ENCODE peak calls at places on chromosomes 4 and X, in four cellular contexts. R is fibroblast of lung, S is mammary epithelial cell, D is IMR-90. V is an unnamed sample.

GRCh38 chrX:114071412-114071811 is 512.5 kb upstream of the HTR2C start:
- DNase-seq in R (no peak), S (no peak), D (no peak), V (no peak)

GRCh38 chrX:105315301-105315700 is 94.8 kb upstream of the TEX13A start:
- DNase-seq in R (no peak), S (peak; percentile 66), D (peak; percentile 10), V (no peak)

GRCh38 chr4:7139167-7139979 is 53.0 kb upstream of the SORCS2 start:
- DNase-seq in R (no peak), S (no peak), D (no peak), V (no peak)

GRCh38 chr4:67779631-67780030 is 25.4 kb upstream of the GNRHR start:
- DNase-seq in R (peak; percentile 58), S (peak; percentile 95), D (no peak), V (no peak)

GRCh38 chr4:48905363-48906015 is 1.1 kb downstream of the OCIAD2 start:
- DNase-seq in R (peak; percentile 77), S (peak; percentile 63), D (peak; percentile 61), V (no peak)

GRCh38 chr4:11189756-11190155 is 238.9 kb downstream of the HS3ST1 start:
- DNase-seq in R (no peak), S (no peak), D (no peak), V (no peak)

GRCh38 chr4:102474736-102475504 is 26.2 kb upstream of the NFKB1 start:
- DNase-seq in R (no peak), S (no peak), D (no peak), V (no peak)

GRCh38 chrX:54182194-54182863 is 725 bp downstream of the FAM120C start:
- DNase-seq in R (peak; percentile 38), S (no peak), D (no peak), V (peak; percentile 88)

GRCh38 chrX:18964026-18964425 is 19.9 kb downstream of the PHKA2 start:
- DNase-seq in R (no peak), S (peak; percentile 8), D (no peak), V (no peak)

GRCh38 chrX:150871341-150871811 is 27.1 kb downstream of the CD99L2 start:
- DNase-seq in R (no peak), S (no peak), D (no peak), V (no peak)

GRCh38 chrX:150870487-150871340 is 27.8 kb downstream of the CD99L2 start:
- DNase-seq in R (no peak), S (no peak), D (peak; percentile 38), V (no peak)

GRCh38 chrX:150872773-150873336 is 25.6 kb downstream of the CD99L2 start:
- DNase-seq in R (no peak), S (no peak), D (no peak), V (no peak)

GRCh38 chrX:150874448-150874847 is 24.0 kb downstream of the CD99L2 start:
- DNase-seq in R (no peak), S (no peak), D (no peak), V (no peak)

DNA sequence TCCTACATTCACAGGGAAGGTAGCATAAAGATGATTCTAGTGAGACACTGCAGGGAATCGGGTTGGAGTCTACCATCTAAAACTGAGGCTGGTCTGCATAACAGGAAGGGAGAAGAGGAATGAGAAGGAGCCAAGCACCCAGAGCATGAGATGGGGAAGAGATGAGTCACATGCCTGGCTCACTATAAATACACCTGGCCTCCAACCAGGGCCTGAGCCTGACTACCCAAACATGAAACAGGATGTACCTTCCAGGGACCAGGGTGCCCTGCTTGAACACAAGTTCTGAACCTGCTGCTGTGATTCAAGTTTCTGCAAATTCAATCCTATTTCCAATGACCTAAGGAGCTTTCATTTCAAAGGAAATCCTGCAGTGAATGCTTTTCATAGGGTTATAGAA is 24.9 kb downstream of the CD99L2 start:
- DNase-seq in R (peak; percentile 56), S (peak; percentile 47), D (peak; percentile 44), V (no peak)
- H3K27ac ChIP-seq in R (no peak overlapping the region), S (no peak overlapping the region), D (no peak overlapping the region), V (no peak overlapping the region)

DNA sequence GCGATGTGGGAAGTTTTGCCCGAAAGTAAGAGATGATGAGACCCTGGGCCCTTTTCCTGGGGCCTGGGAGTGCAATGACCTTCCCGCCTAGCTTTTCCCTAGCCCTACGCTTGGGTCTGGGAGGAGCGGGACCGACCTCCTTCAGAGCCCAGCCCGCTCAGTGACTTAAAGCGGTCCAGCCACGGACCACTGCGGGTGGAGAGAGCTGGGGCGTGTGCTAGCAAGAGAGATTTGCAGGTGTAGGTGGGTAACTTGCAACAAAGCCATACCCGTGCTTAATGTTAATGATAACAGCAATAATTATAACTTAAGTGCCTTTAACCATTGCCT is 503 bp upstream of the PDE5A start:
- DNase-seq in R (no peak), S (no peak), D (no peak), V (no peak)
- H3K9ac ChIP-seq in R (peak overlapping the region; percentile 83), S (no peak overlapping the region), D (peak overlapping the region; percentile 96), V (peak overlapping the region; percentile 75)

GRCh38 chrX:46574941-46575381 is 1.4 kb downstream of the CHST7 start:
- DNase-seq in R (peak; percentile 35), S (peak; percentile 51), D (no peak), V (no peak)

GRCh38 chrX:46573896-46574336 is 351 bp downstream of the CHST7 start:
- DNase-seq in R (peak; percentile 65), S (peak; percentile 64), D (peak; percentile 48), V (peak; percentile 89)

GRCh38 chrX:46573331-46573895 is at the start of gene CHST7:
- DNase-seq in R (peak; percentile 75), S (peak; percentile 53), D (peak; percentile 52), V (peak; percentile 90)

GRCh38 chrX:46575586-46575985 is 2.0 kb downstream of the CHST7 start:
- DNase-seq in R (no peak), S (no peak), D (no peak), V (no peak)

GRCh38 chrX:46574337-46574940 is 874 bp downstream of the CHST7 start:
- DNase-seq in R (peak; percentile 39), S (peak; percentile 34), D (no peak), V (peak; percentile 80)
- H3K27ac ChIP-seq in R (peak overlapping the region; percentile 47), S (no peak overlapping the region), D (no peak overlapping the region), V (no peak overlapping the region)

DNA sequence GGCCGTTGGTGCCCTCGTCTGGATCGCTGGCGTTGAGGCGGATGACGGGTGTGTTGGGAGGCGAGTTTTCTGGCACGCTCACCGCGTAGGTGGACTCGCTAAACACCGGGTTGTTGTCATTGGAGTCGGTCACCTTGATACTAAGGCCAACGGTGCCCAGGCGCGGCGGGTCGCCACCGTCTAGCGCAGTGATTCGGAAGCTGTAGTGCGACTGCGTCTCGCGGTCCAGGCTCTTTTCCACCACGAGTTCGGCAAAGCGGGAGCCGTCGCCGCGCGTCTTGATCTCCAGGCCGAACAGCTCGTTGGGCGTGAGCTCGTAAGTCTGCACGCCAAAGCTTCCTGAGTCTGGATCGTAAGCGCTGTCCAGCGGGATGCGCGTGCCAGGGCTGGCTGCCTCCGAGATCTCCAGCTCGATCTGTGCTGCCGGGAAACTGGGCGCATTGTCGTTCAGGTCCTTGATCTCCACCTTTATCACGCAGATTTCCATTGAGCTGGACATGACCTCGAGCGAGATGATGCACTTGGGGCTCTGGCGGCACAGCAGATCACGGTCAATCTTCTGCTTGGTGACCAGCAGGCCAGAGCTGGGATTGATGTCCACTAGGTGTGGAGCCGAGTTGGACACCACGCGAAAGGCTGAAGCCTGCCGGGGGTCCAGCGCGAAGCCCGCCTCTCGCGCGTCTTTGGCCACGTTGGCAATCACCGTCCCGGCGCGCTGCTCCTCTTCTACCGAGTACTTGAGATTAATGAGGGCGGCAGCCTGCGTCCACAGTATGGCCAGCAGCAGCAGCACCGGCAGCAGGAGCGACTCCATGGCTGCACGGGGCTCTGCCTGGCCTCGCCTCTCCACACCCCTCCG is 2.1 kb downstream of the PCDH19 start:
- DNase-seq in R (peak; percentile 3), S (no peak), D (no peak), V (peak; percentile 60)
- H3K9ac ChIP-seq in R (no peak overlapping the region), S (no peak overlapping the region), D (no peak overlapping the region), V (no peak overlapping the region)

DNA sequence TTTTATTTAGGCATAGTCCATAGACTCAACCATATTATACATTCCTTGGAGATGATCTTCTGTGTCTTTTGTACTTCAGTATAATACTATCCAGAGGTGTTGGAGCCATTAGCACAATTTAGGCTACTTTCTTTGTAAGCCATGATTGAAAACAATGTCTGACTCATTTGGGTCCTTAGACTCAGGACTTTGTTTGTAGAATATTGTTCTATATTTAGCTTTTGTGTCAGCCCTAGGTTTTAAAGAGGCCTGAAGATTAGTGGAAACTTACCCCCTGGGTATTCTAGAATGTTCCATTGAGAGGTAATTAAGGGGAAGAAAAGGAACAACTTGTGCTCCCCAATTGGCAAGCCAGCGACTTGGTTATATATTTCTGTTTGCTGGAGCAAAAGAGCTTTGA is 145.2 kb upstream of the SCML1 start:
- DNase-seq in R (peak; percentile 67), S (no peak), D (peak; percentile 27), V (no peak)
- H3K27ac ChIP-seq in R (no peak overlapping the region), S (peak overlapping the region; percentile 18), D (peak overlapping the region; percentile 82), V (peak overlapping the region; percentile 67)

GRCh38 chrX:93673056-93673868 is at the start of gene NAP1L3:
- DNase-seq in R (peak; percentile 88), S (peak; percentile 20), D (peak; percentile 44), V (peak; percentile 82)

GRCh38 chrX:93673869-93674271 is at the start of gene FAM133A:
- DNase-seq in R (peak; percentile 73), S (peak; percentile 1), D (peak; percentile 4), V (no peak)
- H3K9ac ChIP-seq in R (peak within 1 kb of the TSS; percentile 44), S (no peak within 1 kb of the TSS), D (no peak within 1 kb of the TSS), V (no peak within 1 kb of the TSS)

DNA sequence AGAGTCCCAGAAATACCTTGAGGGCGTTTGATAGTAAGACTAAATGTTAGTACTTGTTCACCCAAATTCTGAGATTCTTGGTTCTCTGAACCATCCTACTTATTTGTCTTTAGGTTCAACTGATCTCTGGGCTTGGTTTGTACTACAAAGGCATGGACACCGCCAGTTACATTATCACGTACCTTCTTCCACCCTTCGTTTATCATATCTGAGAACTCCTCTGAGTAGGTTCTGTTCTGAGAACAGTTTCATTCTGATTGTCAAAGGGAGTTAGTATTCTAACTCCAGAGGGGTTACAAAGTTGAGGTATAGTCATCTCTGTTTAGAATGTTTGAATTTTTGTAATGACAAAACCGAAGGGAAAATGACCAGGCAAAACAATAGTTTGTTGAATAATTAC is 19.3 kb downstream of the ZFX start:
- DNase-seq in R (no peak), S (no peak), D (no peak), V (no peak)
- H3K27ac ChIP-seq in R (no peak overlapping the region), S (no peak overlapping the region), D (no peak overlapping the region), V (no peak overlapping the region)

DNA sequence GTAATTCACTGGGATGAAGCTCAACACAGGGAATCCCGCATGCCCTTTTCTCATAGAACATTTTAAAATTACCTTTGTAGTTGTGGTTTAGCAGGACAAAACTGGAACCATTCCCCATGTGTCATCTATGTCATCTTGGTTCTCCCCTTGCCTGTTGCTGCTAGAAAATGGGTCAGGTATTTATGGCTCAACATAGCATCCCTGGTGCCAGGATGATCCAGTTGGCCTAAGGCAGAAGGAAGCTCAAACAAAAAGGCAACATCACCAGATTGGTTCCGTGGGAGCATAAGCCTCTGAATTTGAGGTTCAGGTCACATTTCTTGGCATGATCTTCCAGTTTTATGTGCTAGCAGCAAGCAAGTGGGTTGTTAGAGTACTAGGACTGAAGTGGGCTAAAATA is 552.6 kb upstream of the BOD1L1 start:
- DNase-seq in R (no peak), S (no peak), D (no peak), V (no peak)
- H3K9ac ChIP-seq in R (no peak overlapping the region), S (no peak overlapping the region), D (no peak overlapping the region), V (no peak overlapping the region)